ENCODE peak calls at places on chromosomes 4 and X, in five cellular contexts. One of them, this sample, is unnamed.

GRCh38 chrX:54452920-54453319 is 12.7 kb downstream of the TSR2 start:
- DNase-seq in left lung: no peak
- DNase-seq in tibial artery: no peak
- DNase-seq in body of pancreas: no peak
- DNase-seq in heart left ventricle: no peak
- DNase-seq in this sample: no peak

GRCh38 chr4:121479801-121480200 is 99.0 kb upstream of the QRFPR start:
- DNase-seq in heart left ventricle: no peak
- DNase-seq in tibial artery: no peak
- DNase-seq in left lung: no peak
- DNase-seq in body of pancreas: no peak
- DNase-seq in this sample: no peak

GRCh38 chr4:146401274-146401673 is 120.5 kb downstream of the SLC10A7 start:
- DNase-seq in tibial artery: no peak
- DNase-seq in left lung: no peak
- DNase-seq in body of pancreas: no peak
- DNase-seq in heart left ventricle: no peak
- DNase-seq in this sample: no peak

GRCh38 chr4:5809216-5809776 is 83.6 kb downstream of the CRMP1 start:
- DNase-seq in body of pancreas: no peak
- DNase-seq in tibial artery: no peak
- DNase-seq in left lung: no peak
- DNase-seq in heart left ventricle: no peak
- DNase-seq in this sample: no peak

GRCh38 chrX:41781500-41781899 is 57.5 kb downstream of the GPR82 start:
- DNase-seq in tibial artery: no peak
- DNase-seq in heart left ventricle: no peak
- DNase-seq in body of pancreas: no peak
- DNase-seq in left lung: no peak
- DNase-seq in this sample: no peak

GRCh38 chr4:102625232-102625930 is 124.2 kb downstream of the NFKB1 start:
- DNase-seq in heart left ventricle: no peak
- DNase-seq in body of pancreas: no peak
- DNase-seq in tibial artery: peak; percentile 33
- DNase-seq in left lung: peak; percentile 64
- DNase-seq in this sample: peak; percentile 33

GRCh38 chr4:66178901-66179300 is 508.6 kb upstream of the EPHA5 start:
- DNase-seq in heart left ventricle: no peak
- DNase-seq in tibial artery: no peak
- DNase-seq in left lung: no peak
- DNase-seq in body of pancreas: no peak
- DNase-seq in this sample: no peak

GRCh38 chr4:11748169-11748872 is 319.6 kb upstream of the HS3ST1 start:
- DNase-seq in tibial artery: no peak
- DNase-seq in body of pancreas: no peak
- DNase-seq in left lung: no peak
- DNase-seq in heart left ventricle: no peak
- DNase-seq in this sample: no peak

GRCh38 chrX:110228453-110228852 is 89.4 kb downstream of the AMMECR1 start:
- DNase-seq in body of pancreas: no peak
- DNase-seq in left lung: no peak
- DNase-seq in tibial artery: no peak
- DNase-seq in heart left ventricle: no peak
- DNase-seq in this sample: no peak

GRCh38 chr4:69957209-69957608 is 8.3 kb downstream of the CSN2 start:
- DNase-seq in body of pancreas: no peak
- DNase-seq in heart left ventricle: no peak
- DNase-seq in left lung: no peak
- DNase-seq in tibial artery: no peak
- DNase-seq in this sample: no peak

GRCh38 chrX:77977518-77977917 is 8.1 kb upstream of the PGAM4 start:
- DNase-seq in tibial artery: no peak
- DNase-seq in heart left ventricle: no peak
- DNase-seq in body of pancreas: no peak
- DNase-seq in left lung: no peak
- DNase-seq in this sample: no peak

GRCh38 chr4:820230-821172 is 5.4 kb downstream of the CPLX1 start:
- DNase-seq in heart left ventricle: no peak
- DNase-seq in left lung: no peak
- DNase-seq in body of pancreas: no peak
- DNase-seq in tibial artery: no peak
- DNase-seq in this sample: peak; percentile 38

GRCh38 chr4:127630152-127630551 is 2.6 kb upstream of the INTU start:
- DNase-seq in tibial artery: no peak
- DNase-seq in left lung: no peak
- DNase-seq in heart left ventricle: no peak
- DNase-seq in body of pancreas: no peak
- DNase-seq in this sample: no peak

GRCh38 chr4:127634181-127634580 is 1.4 kb downstream of the INTU start:
- DNase-seq in body of pancreas: no peak
- DNase-seq in heart left ventricle: no peak
- DNase-seq in tibial artery: no peak
- DNase-seq in left lung: no peak
- DNase-seq in this sample: no peak

GRCh38 chr4:127632420-127633403 is at the start of gene INTU:
- DNase-seq in body of pancreas: peak; percentile 95
- DNase-seq in tibial artery: peak; percentile 97
- DNase-seq in heart left ventricle: peak; percentile 97
- DNase-seq in left lung: peak; percentile 96
- DNase-seq in this sample: peak; percentile 94

DNA sequence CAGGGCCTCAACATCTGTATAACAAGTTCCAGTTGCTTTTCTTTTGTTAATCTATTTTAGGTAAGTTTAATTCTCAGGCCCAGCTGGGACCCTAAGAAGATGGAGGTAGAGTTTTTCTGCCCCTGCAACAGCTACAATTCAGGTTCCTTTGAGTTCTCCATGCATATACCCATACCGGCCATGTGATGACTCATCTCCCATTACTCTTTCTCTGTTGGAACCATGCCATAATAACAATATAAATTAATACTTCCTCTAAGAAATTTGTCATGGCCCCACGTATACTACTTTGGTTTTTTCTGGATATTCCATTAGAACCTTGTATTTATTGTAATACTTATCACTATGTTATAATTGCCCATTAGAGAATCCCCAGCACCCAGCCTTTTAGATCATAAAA is 1.3 kb upstream of the INTU start:
- DNase-seq in heart left ventricle: no peak
- DNase-seq in left lung: no peak
- DNase-seq in body of pancreas: no peak
- DNase-seq in tibial artery: no peak
- DNase-seq in this sample: no peak
- H3K4me3 ChIP-seq in heart left ventricle: no peak overlapping the region
- H3K4me3 ChIP-seq in left lung: no peak overlapping the region
- H3K4me3 ChIP-seq in body of pancreas: no peak overlapping the region
- H3K4me3 ChIP-seq in tibial artery: no peak overlapping the region
- H3K4me3 ChIP-seq in this sample: peak overlapping the region; percentile 92

GRCh38 chr4:108758498-108758897 is 4.4 kb downstream of the ETNPPL start:
- DNase-seq in tibial artery: no peak
- DNase-seq in heart left ventricle: no peak
- DNase-seq in left lung: no peak
- DNase-seq in body of pancreas: no peak
- DNase-seq in this sample: no peak

GRCh38 chr4:108763981-108764380 is 1.1 kb upstream of the ETNPPL start:
- DNase-seq in heart left ventricle: no peak
- DNase-seq in body of pancreas: no peak
- DNase-seq in tibial artery: no peak
- DNase-seq in left lung: no peak
- DNase-seq in this sample: no peak

GRCh38 chr4:108762559-108763225 is at the start of gene ETNPPL:
- DNase-seq in left lung: peak; percentile 33
- DNase-seq in heart left ventricle: peak; percentile 49
- DNase-seq in tibial artery: no peak
- DNase-seq in body of pancreas: peak; percentile 25
- DNase-seq in this sample: peak; percentile 67

GRCh38 chr4:108766058-108766457 is 3.2 kb upstream of the ETNPPL start:
- DNase-seq in left lung: no peak
- DNase-seq in body of pancreas: no peak
- DNase-seq in tibial artery: no peak
- DNase-seq in heart left ventricle: no peak
- DNase-seq in this sample: no peak

GRCh38 chr4:108763226-108763593 is 357 bp upstream of the ETNPPL start:
- DNase-seq in heart left ventricle: no peak
- DNase-seq in body of pancreas: no peak
- DNase-seq in left lung: no peak
- DNase-seq in tibial artery: no peak
- DNase-seq in this sample: no peak
- H3K27ac ChIP-seq in heart left ventricle: no peak overlapping the region
- H3K27ac ChIP-seq in body of pancreas: no peak overlapping the region
- H3K27ac ChIP-seq in left lung: no peak overlapping the region
- H3K27ac ChIP-seq in tibial artery: no peak overlapping the region
- H3K27ac ChIP-seq in this sample: no peak overlapping the region

GRCh38 chr4:39825090-39825489 is 127.2 kb downstream of the UBE2K start:
- DNase-seq in heart left ventricle: no peak
- DNase-seq in tibial artery: no peak
- DNase-seq in left lung: no peak
- DNase-seq in body of pancreas: no peak
- DNase-seq in this sample: no peak
- TF ChIP-seq CTCF in heart left ventricle: no peak
- TF ChIP-seq CTCF in tibial artery: no peak
- TF ChIP-seq CTCF in left lung: no peak
- TF ChIP-seq CTCF in body of pancreas: no peak
- TF ChIP-seq CTCF in this sample: no peak

GRCh38 chr4:181427076-181427475 is 816.1 kb upstream of the TENM3 start:
- DNase-seq in left lung: no peak
- DNase-seq in heart left ventricle: no peak
- DNase-seq in tibial artery: no peak
- DNase-seq in body of pancreas: no peak
- DNase-seq in this sample: no peak

GRCh38 chr4:181437895-181438294 is 805.3 kb upstream of the TENM3 start:
- DNase-seq in left lung: no peak
- DNase-seq in tibial artery: no peak
- DNase-seq in heart left ventricle: no peak
- DNase-seq in body of pancreas: no peak
- DNase-seq in this sample: no peak

DNA sequence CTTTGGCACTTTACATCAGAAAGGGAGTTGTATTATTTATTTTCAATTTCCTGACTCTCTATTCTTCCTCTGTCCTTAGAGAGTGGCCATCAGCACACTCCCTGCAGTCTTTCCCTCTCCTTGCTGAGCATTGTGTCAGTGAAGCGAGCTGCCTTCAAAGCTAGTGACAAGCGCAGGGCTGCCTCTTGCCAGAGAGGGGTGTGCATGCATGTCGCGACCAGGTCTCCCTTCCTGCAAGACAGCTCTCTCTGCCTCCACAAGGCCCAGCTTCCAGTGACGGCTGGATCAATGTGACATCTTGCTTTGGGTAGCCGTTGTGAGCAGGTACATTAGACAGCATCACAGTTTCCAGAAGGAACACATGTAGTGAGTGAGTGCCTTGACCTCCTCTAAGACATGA is 810.9 kb upstream of the TENM3 start:
- DNase-seq in body of pancreas: no peak
- DNase-seq in tibial artery: no peak
- DNase-seq in left lung: no peak
- DNase-seq in heart left ventricle: no peak
- DNase-seq in this sample: no peak
- H3K4me3 ChIP-seq in body of pancreas: no peak overlapping the region
- H3K4me3 ChIP-seq in tibial artery: no peak overlapping the region
- H3K4me3 ChIP-seq in left lung: no peak overlapping the region
- H3K4me3 ChIP-seq in heart left ventricle: no peak overlapping the region
- H3K4me3 ChIP-seq in this sample: no peak overlapping the region